ENCODE peak calls at places on chromosomes 16 and 17, in four cellular contexts. B is HL-60, R is K562, H is GM12878. T is an unnamed sample.
A peak's percentile ranks its signal among the peaks of the same experiment; 100 is the strongest.

GRCh38 chr17:40035162-40035559 is 19.0 kb downstream of the MED24 start:
- DNase-seq in R (peak; percentile 77), B (peak; percentile 19), H (no peak), T (no peak)

GRCh38 chr17:2174471-2175293 is 119.8 kb downstream of the HIC1 start:
- DNase-seq in R (no peak), H (no peak), B (no peak), T (no peak)

GRCh38 chr16:57747091-57747490 is 11.5 kb downstream of the KATNB1 start:
- DNase-seq in B (no peak), H (no peak), R (no peak), T (no peak)

GRCh38 chr17:59643159-59643857 is 23.6 kb downstream of the CLTC start:
- DNase-seq in B (peak; percentile 21), R (no peak), H (no peak), T (no peak)

GRCh38 chr16:77585379-77585778 is 136.9 kb upstream of the NUDT7 start:
- DNase-seq in H (no peak), R (no peak), B (no peak), T (no peak)

GRCh38 chr17:19403021-19403420 is 8.0 kb upstream of the RNF112 start:
- DNase-seq in H (no peak), B (no peak), R (no peak), T (no peak)

GRCh38 chr17:31073411-31073810 is 21.4 kb upstream of the NF1 start:
- DNase-seq in H (no peak), R (no peak), B (no peak), T (no peak)

GRCh38 chr16:75087040-75087979 is 29.3 kb downstream of the LDHD start:
- DNase-seq in H (no peak), B (peak; percentile 58), R (peak; percentile 48), T (no peak)

GRCh38 chr16:4865231-4865860 is 18.1 kb downstream of the UBN1 start:
- DNase-seq in B (no peak), H (no peak), R (no peak), T (no peak)

GRCh38 chr16:69526831-69527655 is 38.7 kb upstream of the NFAT5 start:
- DNase-seq in H (no peak), B (no peak), R (no peak), T (no peak)

GRCh38 chr17:48593126-48593829 is at the start of gene HOXB5:
- DNase-seq in B (no peak), R (no peak), H (no peak), T (no peak)

GRCh38 chr17:16406742-16407674 is 8.4 kb upstream of the TRPV2 start:
- DNase-seq in H (peak; percentile 43), B (no peak), R (peak; percentile 32), T (peak; percentile 50)

GRCh38 chr17:34756670-34757021 is 177.3 kb downstream of the TMEM132E start:
- DNase-seq in R (no peak), B (no peak), H (no peak), T (no peak)

GRCh38 chr16:54266363-54266955 is 20.1 kb downstream of the IRX3 start:
- DNase-seq in H (no peak), R (no peak), B (no peak), T (no peak)

GRCh38 chr16:8855051-8855786 is 13.6 kb downstream of the CARHSP1 start:
- DNase-seq in H (no peak), R (peak; percentile 76), B (no peak), T (no peak)

GRCh38 chr16:62036807-62037135 is 533 bp upstream of the CDH8 start:
- DNase-seq in B (no peak), H (no peak), R (no peak), T (no peak)

GRCh38 chr17:231966-232807 is 50.7 kb upstream of the DOC2B start:
- DNase-seq in B (no peak), R (no peak), H (no peak), T (no peak)

GRCh38 chr17:3039748-3040147 is 23.7 kb downstream of the OR1D5 start:
- DNase-seq in B (peak; percentile 31), R (no peak), H (no peak), T (no peak)

GRCh38 chr17:11485802-11486421 is 112.4 kb upstream of the DNAH9 start:
- DNase-seq in H (no peak), B (no peak), R (no peak), T (no peak)

GRCh38 chr16:74052006-74052405 is 244.6 kb upstream of the PSMD7 start:
- DNase-seq in R (no peak), H (no peak), B (no peak), T (no peak)

GRCh38 chr16:776824-777223 is 11.4 kb downstream of the RPUSD1 start:
- DNase-seq in R (no peak), H (no peak), B (no peak), T (no peak)

GRCh38 chr17:77382356-77382911 is 241.7 kb downstream of the SEC14L1 start:
- DNase-seq in B (no peak), R (no peak), H (no peak), T (no peak)

GRCh38 chr16:85228463-85228862 is 116.2 kb upstream of the CIBAR2 start:
- DNase-seq in B (no peak), R (no peak), H (no peak), T (no peak)

GRCh38 chr16:2963611-2964415 is at the start of gene KREMEN2:
- DNase-seq in B (peak; percentile 26), R (peak; percentile 88), H (no peak), T (no peak)

GRCh38 chr17:81480140-81480917 is 32.3 kb downstream of the ACTG1 start:
- DNase-seq in R (peak; percentile 62), H (no peak), B (no peak), T (no peak)

GRCh38 chr16:59950431-59950830 is 1216.3 kb upstream of the GOT2 start:
- DNase-seq in B (no peak), H (no peak), R (no peak), T (no peak)

DNA sequence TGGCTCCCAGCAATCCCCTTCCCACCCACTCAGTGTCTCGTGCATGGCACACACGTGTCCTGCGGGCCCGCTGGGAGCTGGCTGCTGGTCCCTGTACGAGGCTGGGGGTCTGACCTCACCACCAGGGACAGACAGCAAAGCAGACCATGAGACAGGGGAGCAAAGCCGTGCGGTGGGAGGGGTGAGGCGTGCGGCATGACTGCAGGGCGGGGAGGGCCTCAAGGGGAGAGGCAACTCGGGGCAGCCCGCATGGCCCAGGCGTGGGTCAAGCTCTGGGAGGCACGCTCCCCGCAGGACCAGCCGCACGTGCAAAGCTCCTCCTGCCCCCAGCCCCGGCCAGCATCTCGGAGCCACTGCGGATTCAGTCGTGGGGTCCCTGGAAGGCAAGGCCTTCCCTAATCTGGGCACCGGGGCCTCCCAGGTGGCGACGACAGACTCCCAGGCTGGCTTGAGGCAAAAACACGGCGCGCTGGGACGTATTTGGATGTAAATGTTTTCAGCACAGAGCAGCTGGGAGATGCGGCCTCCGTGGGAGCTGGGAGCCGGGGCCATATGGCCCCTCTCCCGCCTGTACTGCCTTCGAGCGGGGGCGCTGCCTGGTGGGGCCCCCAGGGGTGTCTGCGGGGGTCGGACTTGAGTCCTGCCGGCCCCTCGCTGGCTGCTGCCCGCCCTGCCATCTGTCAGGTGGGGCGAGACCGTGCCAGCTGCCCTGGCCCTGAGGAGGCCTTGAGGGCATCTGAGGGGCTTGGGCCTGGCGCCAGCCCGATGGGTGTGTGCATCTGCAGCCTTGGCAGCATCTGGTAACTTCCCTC is 12.2 kb upstream of the CBFA2T3 start:
- DNase-seq in H (no peak), R (no peak), B (no peak), T (no peak)
- TF ChIP-seq SPI1 in H (no peak), R (no peak), B (no peak), T (no peak)

DNA sequence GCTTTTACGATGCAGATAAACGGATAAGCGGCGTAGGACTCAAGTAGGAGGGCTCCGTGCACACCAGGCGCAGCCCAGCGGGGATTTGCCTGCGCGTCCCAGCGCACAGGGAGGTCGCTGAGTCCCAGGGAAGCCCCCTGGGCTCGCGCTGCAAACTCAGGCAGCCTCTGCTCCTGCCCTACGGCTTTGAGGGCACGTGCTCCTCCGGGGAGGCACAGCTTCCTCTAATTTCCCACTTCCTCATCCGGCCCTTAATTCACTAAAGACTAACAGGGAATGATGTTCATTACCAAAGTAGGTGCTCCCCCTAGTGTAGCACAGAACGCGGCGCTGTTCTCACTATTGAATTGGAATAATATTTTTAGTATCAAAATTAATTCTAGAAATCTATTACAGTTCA is 825.4 kb downstream of the KCNJ18 start:
- DNase-seq in B (peak; percentile 29), R (peak; percentile 14), H (no peak), T (no peak)
- TF ChIP-seq SPI1 in B (peak; percentile 70), R (peak; percentile 90), H (no peak), T (no peak)

GRCh38 chr17:57092171-57092570 is 7.1 kb downstream of the AKAP1 start:
- DNase-seq in R (no peak), B (peak; percentile 56), H (no peak), T (no peak)
- TF ChIP-seq SPI1 in R (no peak), B (peak; percentile 60), H (peak; percentile 81), T (peak; percentile 79)

DNA sequence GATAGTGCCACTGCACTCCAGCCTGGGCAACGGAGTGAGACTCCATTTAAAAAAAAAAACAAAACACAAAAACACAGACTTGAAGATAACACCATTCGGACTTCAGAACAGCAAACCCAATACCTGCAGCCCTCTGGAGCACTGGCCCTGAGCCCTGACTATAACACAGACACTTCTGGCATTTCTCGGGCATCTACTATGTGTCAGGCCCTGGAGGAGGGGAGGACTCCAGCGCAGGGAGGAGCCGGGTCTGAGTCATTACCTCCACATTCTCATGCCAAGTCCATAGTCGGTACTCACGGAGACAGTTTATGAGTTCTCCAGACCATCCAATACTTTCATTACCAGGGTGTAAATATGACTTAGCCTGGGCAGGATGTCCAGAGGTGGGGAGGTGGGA is 48.8 kb downstream of the PITPNM3 start:
- DNase-seq in H (no peak), R (no peak), B (no peak), T (no peak)
- TF ChIP-seq SPI1 in H (no peak), R (no peak), B (no peak), T (no peak)